ENCODE peak calls at places on chromosome 5, in seven cellular contexts. W, G, F, A, Y, X and D are unnamed samples.
A peak's percentile ranks its signal among the peaks of the same experiment; 100 is the strongest.

GRCh38 chr5:72138943-72139467 is 31.7 kb downstream of the MAP1B start:
- DNase-seq in F (no peak), X (no peak), G (no peak), Y (no peak), A (no peak), W (peak; percentile 26), D (no peak)

GRCh38 chr5:95317085-95317484 is 32.2 kb upstream of the MCTP1 start:
- DNase-seq in Y (no peak), G (no peak), W (no peak), X (no peak), A (no peak), F (no peak), D (no peak)

GRCh38 chr5:152547202-152547601 is 142.1 kb upstream of the NMUR2 start:
- DNase-seq in X (no peak), W (no peak), Y (no peak), A (no peak), F (no peak), G (no peak), D (no peak)

GRCh38 chr5:65924366-65925093 is 1.8 kb upstream of the ERBIN start:
- DNase-seq in Y (no peak), W (no peak), G (no peak), F (no peak), X (no peak), A (no peak), D (no peak)

GRCh38 chr5:99543841-99544240 is 615.0 kb upstream of the CHD1 start:
- DNase-seq in X (no peak), A (no peak), F (no peak), G (no peak), W (no peak), Y (no peak), D (no peak)

GRCh38 chr5:131654309-131654708 is 19.3 kb upstream of the RAPGEF6 start:
- DNase-seq in F (no peak), A (no peak), W (no peak), X (no peak), G (no peak), Y (no peak), D (no peak)

GRCh38 chr5:11504794-11505193 is 399.5 kb downstream of the CTNND2 start:
- DNase-seq in F (no peak), A (no peak), X (no peak), Y (no peak), G (no peak), W (no peak), D (no peak)

GRCh38 chr5:96017951-96018350 is 56.3 kb upstream of the ELL2 start:
- DNase-seq in A (no peak), X (no peak), Y (no peak), W (no peak), F (no peak), G (no peak), D (no peak)

GRCh38 chr5:50666261-50667078 is at the start of gene PARP8:
- DNase-seq in X (peak; percentile 17), Y (peak; percentile 26), G (no peak), W (peak; percentile 62), A (peak; percentile 52), F (no peak), D (peak; percentile 80)

GRCh38 chr5:158880514-158881001 is 219.2 kb downstream of the EBF1 start:
- DNase-seq in F (no peak), Y (no peak), W (no peak), G (no peak), A (no peak), X (no peak), D (no peak)

GRCh38 chr5:125196479-125197183 is 450.2 kb upstream of the ZNF608 start:
- DNase-seq in A (no peak), X (no peak), F (no peak), W (peak; percentile 16), G (no peak), Y (no peak), D (no peak)

GRCh38 chr5:158054388-158055092 is 195.6 kb upstream of the CLINT1 start:
- DNase-seq in G (no peak), X (no peak), F (no peak), Y (peak; percentile 6), W (peak; percentile 7), A (no peak), D (no peak)

GRCh38 chr5:63008195-63008594 is 429.6 kb downstream of the LRRC70 start:
- DNase-seq in F (no peak), X (no peak), Y (no peak), A (no peak), W (no peak), G (no peak), D (no peak)

GRCh38 chr5:81631124-81631523 is 119.8 kb downstream of the SSBP2 start:
- DNase-seq in A (peak; percentile 8), Y (no peak), W (no peak), X (no peak), G (no peak), F (no peak), D (peak; percentile 52)

GRCh38 chr5:59955241-59955640 is 61.7 kb upstream of the PDE4D start:
- DNase-seq in G (no peak), A (no peak), F (no peak), X (no peak), W (no peak), Y (no peak), D (no peak)

GRCh38 chr5:180803181-180804128 is 849 bp upstream of the MGAT1 start:
- DNase-seq in W (peak; percentile 48), A (peak; percentile 85), Y (peak; percentile 59), X (peak; percentile 59), F (no peak), G (no peak), D (peak; percentile 97)

GRCh38 chr5:54832066-54832465 is 153.3 kb downstream of the ESM1 start:
- DNase-seq in Y (no peak), X (no peak), W (no peak), G (no peak), A (no peak), F (no peak), D (no peak)

GRCh38 chr5:178504340-178504960 is 85.7 kb downstream of the COL23A1 start:
- DNase-seq in Y (no peak), W (no peak), X (no peak), G (no peak), A (no peak), F (no peak), D (no peak)

GRCh38 chr5:147403659-147404640 is 105.9 kb downstream of the DPYSL3 start:
- DNase-seq in G (no peak), X (peak; percentile 82), Y (peak; percentile 6), A (peak; percentile 32), W (peak; percentile 16), F (no peak), D (no peak)

GRCh38 chr5:171630047-171630669 is 155.5 kb upstream of the SMIM23 start:
- DNase-seq in F (peak; percentile 20), X (no peak), W (peak; percentile 39), G (no peak), A (peak; percentile 30), Y (peak; percentile 20), D (no peak)

GRCh38 chr5:103800728-103801127 is 238.1 kb upstream of the NUDT12 start:
- DNase-seq in F (no peak), X (no peak), Y (no peak), G (no peak), A (no peak), W (no peak), D (no peak)

GRCh38 chr5:132272341-132273210 is 15.1 kb downstream of the PDLIM4 start:
- DNase-seq in Y (peak; percentile 46), G (no peak), W (peak; percentile 70), A (peak; percentile 73), F (peak; percentile 47), X (no peak), D (peak; percentile 50)

GRCh38 chr5:12780536-12780935 is 876.3 kb upstream of the CTNND2 start:
- DNase-seq in F (no peak), A (no peak), Y (no peak), X (no peak), G (no peak), W (no peak), D (no peak)

GRCh38 chr5:1087428-1087827 is 24.4 kb downstream of the SLC12A7 start:
- DNase-seq in X (no peak), Y (no peak), F (no peak), W (no peak), G (no peak), A (no peak), D (no peak)

GRCh38 chr5:1090538-1090937 is 21.3 kb downstream of the SLC12A7 start:
- DNase-seq in A (no peak), G (no peak), Y (no peak), W (no peak), X (no peak), F (no peak), D (no peak)

GRCh38 chr5:1088031-1088430 is 23.8 kb downstream of the SLC12A7 start:
- DNase-seq in X (no peak), F (no peak), A (no peak), W (no peak), Y (no peak), G (no peak), D (no peak)

GRCh38 chr5:1089621-1090040 is 22.2 kb downstream of the SLC12A7 start:
- DNase-seq in W (peak; percentile 61), F (no peak), Y (no peak), A (no peak), G (no peak), X (no peak), D (no peak)

DNA sequence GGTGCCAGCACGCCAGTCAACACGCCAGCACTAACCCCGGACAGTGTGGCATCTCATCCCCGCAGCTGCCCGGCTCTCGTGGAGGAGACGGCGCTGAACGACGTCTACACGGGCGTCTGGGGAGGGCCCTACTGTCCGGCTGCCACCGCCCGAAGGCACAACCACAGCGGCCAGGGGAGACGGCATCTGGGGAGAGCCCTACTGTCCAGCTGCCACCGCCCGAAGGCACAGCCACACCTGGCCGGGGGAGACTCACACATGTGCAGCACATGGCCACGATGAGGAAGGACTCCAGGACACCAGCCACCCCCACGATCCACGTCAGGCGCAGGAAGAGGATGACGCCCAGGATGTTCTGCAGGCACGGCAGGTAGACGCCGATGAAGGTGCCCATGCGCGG is 23.1 kb downstream of the SLC12A7 start:
- DNase-seq in X (no peak), W (no peak), A (no peak), G (no peak), F (no peak), Y (no peak), D (no peak)
- H3K36me3 ChIP-seq in X (no peaks in the 10 kb centered on the region), W (no peaks in the 10 kb centered on the region), A (peaks cover 21% of the 10 kb centered on the region), G (no peaks in the 10 kb centered on the region), F (no peaks in the 10 kb centered on the region), Y (peaks cover 6% of the 10 kb centered on the region), D (peaks cover 88% of the 10 kb centered on the region)

DNA sequence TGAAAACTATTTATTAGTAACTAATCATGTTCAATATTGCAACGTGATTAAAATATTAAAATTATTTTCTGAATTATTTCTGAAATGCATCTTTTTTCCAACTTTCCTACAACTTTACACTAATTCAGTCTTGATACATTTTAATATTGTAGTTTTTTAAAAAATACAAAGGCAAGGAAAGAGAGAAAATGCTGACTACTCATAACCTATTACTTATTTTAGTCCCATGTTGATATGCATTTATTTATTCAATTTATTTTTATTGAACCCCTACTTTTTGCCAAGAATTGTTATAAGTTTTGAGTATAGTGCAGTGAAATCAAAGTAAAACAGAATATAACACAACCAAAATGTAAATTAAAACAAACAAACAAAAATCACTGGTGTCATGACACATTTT is 978.2 kb downstream of the CDH9 start:
- DNase-seq in X (no peak), F (no peak), W (no peak), G (no peak), A (no peak), Y (no peak), D (no peak)
- TF ChIP-seq POLR2A in X (no peak), F (no peak), W (no peak), G (no peak), A (no peak), Y (no peak), D (no peak)

GRCh38 chr5:93433422-93433821 is 147.6 kb downstream of the NR2F1-AS1 start:
- DNase-seq in G (no peak), X (no peak), F (no peak), Y (no peak), W (no peak), A (no peak), D (no peak)
- H3K36me3 ChIP-seq in G (no peaks in the 10 kb centered on the region), X (no peaks in the 10 kb centered on the region), F (no peaks in the 10 kb centered on the region), Y (no peaks in the 10 kb centered on the region), W (no peaks in the 10 kb centered on the region), A (no peaks in the 10 kb centered on the region), D (no peaks in the 10 kb centered on the region)

GRCh38 chr5:141849371-141850182 is 28.6 kb downstream of the PCDH1 start:
- DNase-seq in X (peak; percentile 65), G (no peak), A (peak; percentile 95), W (peak; percentile 97), F (peak; percentile 66), Y (peak; percentile 95), D (peak; percentile 96)
- TF ChIP-seq POLR2A in X (peak; percentile 78), G (peak; percentile 58), A (peak; percentile 87), W (peak; percentile 74), F (peak; percentile 89), Y (peak; percentile 80), D (peak; percentile 77)